ENCODE peak calls at places on chromosomes 16 and 17, in four cellular contexts. X is activated T-helper 1 cell treated with anti-CD3 and anti-CD28 coated beads, Interleukin-12 subunit alpha, Interleukin-12 subunit beta, Interleukin-2, Interleukin-4 antibody, amounts not matched to agents 30 ng/mL and 10 ng/mL and 1 ng/mL, durations not matched to agents 14 hours and 24 hours and 36 hours; Y is retina; D is activated CD4-positive, alpha-beta memory T cell treated with anti-CD3 and anti-CD28 coated beads, Interleukin-2, amount 10 ng/mL, durations not matched to agents 7 days and 5 days. W is an unnamed sample.

GRCh38 chr17:34998205-34998604 is 17.9 kb downstream of the LIG3 start:
- DNase-seq in X (peak), Y (peak), D (peak), W (peak)

GRCh38 chr17:81710514-81711308 is 1.4 kb upstream of the SLC25A10 start:
- DNase-seq in X (no peak), Y (peak), D (peak), W (no peak)

GRCh38 chr16:56824804-56825203 is 40.2 kb upstream of the SLC12A3 start:
- DNase-seq in X (no peak), Y (no peak), D (no peak), W (no peak)

GRCh38 chr17:10844667-10845387 is 6.9 kb upstream of the PIRT start:
- DNase-seq in X (peak), Y (peak), D (peak), W (peak)

GRCh38 chr16:82801361-82801760 is 174.6 kb downstream of the CDH13 start:
- DNase-seq in X (peak), Y (no peak), D (peak), W (no peak)

GRCh38 chr16:9098377-9099090 is 7.1 kb downstream of the HAPSTR1 start:
- DNase-seq in X (no peak), Y (no peak), D (no peak), W (no peak)

GRCh38 chr16:59612094-59612493 is 878.0 kb upstream of the GOT2 start:
- DNase-seq in X (no peak), Y (no peak), D (no peak), W (no peak)

GRCh38 chr17:45371414-45372324 is 54.8 kb upstream of the MAP3K14 start:
- DNase-seq in X (no peak), Y (peak), D (no peak), W (peak)

GRCh38 chr17:37744961-37745800 is at the start of gene HNF1B:
- DNase-seq in X (no peak), Y (no peak), D (no peak), W (no peak)

GRCh38 chr16:87463722-87464690 is 28.8 kb downstream of the ZCCHC14 start:
- DNase-seq in X (peak), Y (no peak), D (peak), W (peak)

GRCh38 chr16:67304006-67304405 is 22.5 kb downstream of the KCTD19 start:
- DNase-seq in X (no peak), Y (no peak), D (no peak), W (no peak)

GRCh38 chr16:79437764-79438728 is 162.5 kb downstream of the MAF start:
- DNase-seq in X (no peak), Y (peak), D (no peak), W (no peak)

GRCh38 chr17:55727275-55727674 is 4.6 kb upstream of the TMEM100 start:
- DNase-seq in X (no peak), Y (no peak), D (no peak), W (no peak)

GRCh38 chr17:29583324-29584248 is 5.9 kb downstream of the GIT1 start:
- DNase-seq in X (no peak), Y (no peak), D (no peak), W (no peak)

GRCh38 chr16:89945654-89946053 is 2.9 kb upstream of the DEF8 start:
- DNase-seq in X (no peak), Y (no peak), D (no peak), W (no peak)

GRCh38 chr17:77881545-77881944 is 77.0 kb upstream of the TNRC6C start:
- DNase-seq in X (peak), Y (peak), D (peak), W (peak)

GRCh38 chr17:75153854-75154194 is 488 bp downstream of the JPT1 start:
- DNase-seq in X (peak), Y (peak), D (peak), W (no peak)

GRCh38 chr16:87057291-87057881 is 259.8 kb downstream of the C16orf95 start:
- DNase-seq in X (no peak), Y (no peak), D (no peak), W (no peak)

GRCh38 chr17:39152134-39152884 is 872 bp upstream of the PLXDC1 start:
- DNase-seq in X (no peak), Y (no peak), D (no peak), W (peak)

GRCh38 chr17:58338907-58339774 is 10.5 kb upstream of the TSPOAP1 start:
- DNase-seq in X (peak), Y (peak), D (peak), W (peak)

GRCh38 chr17:35345926-35346771 is 27.3 kb downstream of the SLFN11 start:
- DNase-seq in X (peak), Y (peak), D (peak), W (peak)

GRCh38 chr16:12637002-12637401 is 166.7 kb downstream of the CPPED1 start:
- DNase-seq in X (no peak), Y (peak), D (no peak), W (no peak)

GRCh38 chr16:28597692-28598261 is 927 bp upstream of the SULT1A2 start:
- DNase-seq in X (no peak), Y (peak), D (no peak), W (no peak)

GRCh38 chr17:16872836-16873653 is 98.9 kb downstream of the TNFRSF13B start:
- DNase-seq in X (no peak), Y (peak), D (peak), W (no peak)

GRCh38 chr16:66653581-66654350 is 42.8 kb downstream of the CMTM4 start:
- DNase-seq in X (no peak), Y (no peak), D (no peak), W (no peak)

GRCh38 chr16:30656974-30657865 is 1.0 kb upstream of the FBRS start:
- DNase-seq in X (no peak), Y (no peak), D (no peak), W (no peak)

GRCh38 chr17:19937522-19937921 is 40.1 kb downstream of the AKAP10 start:
- DNase-seq in X (no peak), Y (no peak), D (no peak), W (no peak)

GRCh38 chr16:87844374-87844733 is 25.0 kb downstream of the SLC7A5 start:
- DNase-seq in X (no peak), Y (no peak), D (no peak), W (no peak)